ENCODE peak calls at places on chromosomes 3 and 15, in nine cellular contexts. One of them, this sample, is unnamed.

GRCh38 chr3:195895900-195896360 is 12.4 kb downstream of the TNK2 start:
- DNase-seq in astrocyte: no peak
- DNase-seq in A549: peak; percentile 30
- DNase-seq in aorta: peak; percentile 87
- DNase-seq in IMR-90: no peak
- DNase-seq in heart right ventricle: peak; percentile 57
- DNase-seq in cardiac muscle cell: no peak
- DNase-seq in psoas muscle: peak; percentile 91
- DNase-seq in transverse colon: peak; percentile 76
- DNase-seq in this sample: peak; percentile 61

GRCh38 chr3:132912416-132912753 is 125.8 kb upstream of the TMEM108 start:
- DNase-seq in astrocyte: no peak
- DNase-seq in A549: no peak
- DNase-seq in aorta: no peak
- DNase-seq in IMR-90: no peak
- DNase-seq in heart right ventricle: no peak
- DNase-seq in cardiac muscle cell: no peak
- DNase-seq in psoas muscle: no peak
- DNase-seq in transverse colon: no peak
- DNase-seq in this sample: no peak

GRCh38 chr3:116440196-116440595 is 5.1 kb downstream of the LSAMP start:
- DNase-seq in astrocyte: peak; percentile 92
- DNase-seq in A549: no peak
- DNase-seq in aorta: no peak
- DNase-seq in IMR-90: peak; percentile 94
- DNase-seq in heart right ventricle: no peak
- DNase-seq in cardiac muscle cell: peak; percentile 33
- DNase-seq in psoas muscle: no peak
- DNase-seq in transverse colon: no peak
- DNase-seq in this sample: no peak

GRCh38 chr3:187211532-187212274 is 14.4 kb downstream of the RTP1 start:
- DNase-seq in astrocyte: peak; percentile 79
- DNase-seq in A549: no peak
- DNase-seq in aorta: no peak
- DNase-seq in IMR-90: peak; percentile 38
- DNase-seq in heart right ventricle: no peak
- DNase-seq in cardiac muscle cell: peak; percentile 26
- DNase-seq in psoas muscle: no peak
- DNase-seq in transverse colon: no peak
- DNase-seq in this sample: no peak

GRCh38 chr3:113038326-113038725 is 47.5 kb downstream of the GTPBP8 start:
- DNase-seq in astrocyte: no peak
- DNase-seq in A549: no peak
- DNase-seq in aorta: no peak
- DNase-seq in IMR-90: no peak
- DNase-seq in heart right ventricle: no peak
- DNase-seq in cardiac muscle cell: no peak
- DNase-seq in psoas muscle: no peak
- DNase-seq in transverse colon: no peak
- DNase-seq in this sample: no peak

GRCh38 chr3:139281096-139281495 is 62.7 kb upstream of the MRPS22 start:
- DNase-seq in astrocyte: peak; percentile 6
- DNase-seq in A549: no peak
- DNase-seq in aorta: no peak
- DNase-seq in IMR-90: no peak
- DNase-seq in heart right ventricle: no peak
- DNase-seq in cardiac muscle cell: no peak
- DNase-seq in psoas muscle: peak; percentile 16
- DNase-seq in transverse colon: no peak
- DNase-seq in this sample: no peak

GRCh38 chr3:118180853-118181252 is 853.8 kb downstream of the IGSF11 start:
- DNase-seq in astrocyte: no peak
- DNase-seq in A549: no peak
- DNase-seq in aorta: no peak
- DNase-seq in IMR-90: no peak
- DNase-seq in heart right ventricle: no peak
- DNase-seq in cardiac muscle cell: no peak
- DNase-seq in psoas muscle: no peak
- DNase-seq in transverse colon: no peak
- DNase-seq in this sample: no peak

GRCh38 chr3:60659098-60659497 is 592.2 kb downstream of the FHIT start:
- DNase-seq in astrocyte: no peak
- DNase-seq in A549: no peak
- DNase-seq in aorta: no peak
- DNase-seq in IMR-90: no peak
- DNase-seq in heart right ventricle: no peak
- DNase-seq in cardiac muscle cell: no peak
- DNase-seq in psoas muscle: no peak
- DNase-seq in transverse colon: no peak
- DNase-seq in this sample: no peak

GRCh38 chr3:103308921-103309320 is 874.1 kb downstream of the ZPLD1 start:
- DNase-seq in astrocyte: no peak
- DNase-seq in A549: peak; percentile 1
- DNase-seq in aorta: no peak
- DNase-seq in IMR-90: no peak
- DNase-seq in heart right ventricle: no peak
- DNase-seq in cardiac muscle cell: no peak
- DNase-seq in psoas muscle: no peak
- DNase-seq in transverse colon: no peak
- DNase-seq in this sample: no peak

GRCh38 chr15:63469190-63469589 is 35.2 kb upstream of the USP3 start:
- DNase-seq in astrocyte: no peak
- DNase-seq in A549: no peak
- DNase-seq in aorta: no peak
- DNase-seq in IMR-90: no peak
- DNase-seq in heart right ventricle: no peak
- DNase-seq in cardiac muscle cell: no peak
- DNase-seq in psoas muscle: no peak
- DNase-seq in transverse colon: no peak
- DNase-seq in this sample: no peak

GRCh38 chr15:71364117-71364584 is 248.9 kb downstream of the THSD4 start:
- DNase-seq in astrocyte: no peak
- DNase-seq in A549: no peak
- DNase-seq in aorta: no peak
- DNase-seq in IMR-90: no peak
- DNase-seq in heart right ventricle: no peak
- DNase-seq in cardiac muscle cell: no peak
- DNase-seq in psoas muscle: no peak
- DNase-seq in transverse colon: peak; percentile 27
- DNase-seq in this sample: no peak

GRCh38 chr15:64246364-64247189 is 83.8 kb upstream of the PPIB start:
- DNase-seq in astrocyte: peak; percentile 94
- DNase-seq in A549: peak; percentile 87
- DNase-seq in aorta: no peak
- DNase-seq in IMR-90: peak; percentile 93
- DNase-seq in heart right ventricle: no peak
- DNase-seq in cardiac muscle cell: peak; percentile 85
- DNase-seq in psoas muscle: no peak
- DNase-seq in transverse colon: no peak
- DNase-seq in this sample: no peak

GRCh38 chr3:54040476-54040875 is 81.9 kb upstream of the CACNA2D3 start:
- DNase-seq in astrocyte: no peak
- DNase-seq in A549: no peak
- DNase-seq in aorta: no peak
- DNase-seq in IMR-90: no peak
- DNase-seq in heart right ventricle: no peak
- DNase-seq in cardiac muscle cell: no peak
- DNase-seq in psoas muscle: no peak
- DNase-seq in transverse colon: no peak
- DNase-seq in this sample: no peak

GRCh38 chr15:81182746-81183402 is 13.8 kb upstream of the IL16 start:
- DNase-seq in astrocyte: no peak
- DNase-seq in A549: no peak
- DNase-seq in aorta: peak; percentile 50
- DNase-seq in IMR-90: no peak
- DNase-seq in heart right ventricle: peak; percentile 14
- DNase-seq in cardiac muscle cell: no peak
- DNase-seq in psoas muscle: no peak
- DNase-seq in transverse colon: no peak
- DNase-seq in this sample: peak; percentile 60

GRCh38 chr3:142801746-142802145 is 77.9 kb downstream of the TRPC1 start:
- DNase-seq in astrocyte: no peak
- DNase-seq in A549: no peak
- DNase-seq in aorta: no peak
- DNase-seq in IMR-90: no peak
- DNase-seq in heart right ventricle: no peak
- DNase-seq in cardiac muscle cell: no peak
- DNase-seq in psoas muscle: no peak
- DNase-seq in transverse colon: no peak
- DNase-seq in this sample: no peak

GRCh38 chr3:142795332-142795731 is 71.5 kb downstream of the TRPC1 start:
- DNase-seq in astrocyte: no peak
- DNase-seq in A549: no peak
- DNase-seq in aorta: no peak
- DNase-seq in IMR-90: no peak
- DNase-seq in heart right ventricle: no peak
- DNase-seq in cardiac muscle cell: no peak
- DNase-seq in psoas muscle: no peak
- DNase-seq in transverse colon: no peak
- DNase-seq in this sample: no peak

GRCh38 chr3:142794510-142794909 is 70.7 kb downstream of the TRPC1 start:
- DNase-seq in astrocyte: no peak
- DNase-seq in A549: no peak
- DNase-seq in aorta: no peak
- DNase-seq in IMR-90: no peak
- DNase-seq in heart right ventricle: no peak
- DNase-seq in cardiac muscle cell: no peak
- DNase-seq in psoas muscle: no peak
- DNase-seq in transverse colon: no peak
- DNase-seq in this sample: no peak

DNA sequence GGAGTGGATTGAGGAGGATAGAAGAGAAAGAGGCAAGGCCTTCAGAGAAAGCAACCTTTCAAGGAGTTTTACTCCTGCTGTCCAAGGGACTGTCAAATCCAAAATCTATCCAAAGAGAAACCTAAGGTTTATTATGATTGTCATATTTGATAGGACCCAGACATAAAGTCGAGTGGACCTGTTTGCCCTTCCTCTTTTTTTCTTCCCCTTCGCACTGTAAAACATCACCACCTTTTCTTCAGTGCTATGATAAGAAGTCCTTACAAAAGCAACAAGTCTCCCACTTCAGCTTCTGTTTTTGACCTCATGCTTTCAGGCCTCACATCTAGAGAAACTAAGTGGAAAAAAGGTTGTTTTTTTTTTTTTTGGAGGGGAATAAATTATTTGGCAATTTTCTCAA is 73.0 kb downstream of the TRPC1 start:
- DNase-seq in astrocyte: no peak
- DNase-seq in A549: no peak
- DNase-seq in aorta: no peak
- DNase-seq in IMR-90: no peak
- DNase-seq in heart right ventricle: no peak
- DNase-seq in cardiac muscle cell: no peak
- DNase-seq in psoas muscle: no peak
- DNase-seq in transverse colon: no peak
- DNase-seq in this sample: no peak
- H3K4me1 ChIP-seq in astrocyte: no peaks in the 10 kb centered on the region
- H3K4me1 ChIP-seq in A549: no peaks in the 10 kb centered on the region
- H3K4me1 ChIP-seq in aorta: no peaks in the 10 kb centered on the region
- H3K4me1 ChIP-seq in IMR-90: no peaks in the 10 kb centered on the region
- H3K4me1 ChIP-seq in heart right ventricle: no peaks in the 10 kb centered on the region
- H3K4me1 ChIP-seq in cardiac muscle cell: peaks cover 13% of the 10 kb centered on the region
- H3K4me1 ChIP-seq in psoas muscle: no peaks in the 10 kb centered on the region
- H3K4me1 ChIP-seq in transverse colon: no peaks in the 10 kb centered on the region
- H3K4me1 ChIP-seq in this sample: no peaks in the 10 kb centered on the region

GRCh38 chr15:36831915-36832310 is 252.5 kb downstream of the CDIN1 start:
- DNase-seq in astrocyte: no peak
- DNase-seq in A549: no peak
- DNase-seq in aorta: no peak
- DNase-seq in IMR-90: no peak
- DNase-seq in heart right ventricle: no peak
- DNase-seq in cardiac muscle cell: no peak
- DNase-seq in psoas muscle: no peak
- DNase-seq in transverse colon: no peak
- DNase-seq in this sample: no peak
- H3K27ac ChIP-seq in astrocyte: peak overlapping the region; percentile 71
- H3K27ac ChIP-seq in A549: no peak overlapping the region
- H3K27ac ChIP-seq in aorta: no peak overlapping the region
- H3K27ac ChIP-seq in IMR-90: no peak overlapping the region
- H3K27ac ChIP-seq in heart right ventricle: no peak overlapping the region
- H3K27ac ChIP-seq in cardiac muscle cell: no peak overlapping the region
- H3K27ac ChIP-seq in psoas muscle: no peak overlapping the region
- H3K27ac ChIP-seq in transverse colon: no peak overlapping the region
- H3K27ac ChIP-seq in this sample: no peak overlapping the region

DNA sequence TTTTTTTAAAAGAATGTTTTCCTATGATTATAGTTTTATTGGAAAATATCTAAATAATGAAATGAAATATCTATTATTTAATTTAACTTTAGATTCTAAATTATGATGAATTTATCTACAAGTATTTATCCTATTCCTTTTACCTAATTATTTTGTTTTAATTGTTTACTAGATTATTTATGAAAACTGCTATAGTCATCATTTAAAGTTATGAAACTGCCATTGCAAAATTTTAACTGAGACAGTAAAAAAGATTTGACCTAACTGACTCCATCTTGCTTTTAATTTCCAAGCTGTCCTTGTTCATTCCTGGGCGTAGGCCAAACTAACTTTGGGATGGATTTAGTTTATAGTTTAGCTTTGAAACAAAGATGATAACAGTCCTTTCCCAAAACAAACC is 25.9 kb upstream of the FAM3D start:
- DNase-seq in astrocyte: no peak
- DNase-seq in A549: no peak
- DNase-seq in aorta: no peak
- DNase-seq in IMR-90: no peak
- DNase-seq in heart right ventricle: no peak
- DNase-seq in cardiac muscle cell: no peak
- DNase-seq in psoas muscle: no peak
- DNase-seq in transverse colon: no peak
- DNase-seq in this sample: no peak
- H3K9me3 ChIP-seq in astrocyte: peaks cover 3% of the 10 kb centered on the region
- H3K9me3 ChIP-seq in A549: peaks cover 8% of the 10 kb centered on the region
- H3K9me3 ChIP-seq in aorta: peaks cover 1% of the 10 kb centered on the region
- H3K9me3 ChIP-seq in IMR-90: peaks cover 6% of the 10 kb centered on the region
- H3K9me3 ChIP-seq in heart right ventricle: peaks cover 19% of the 10 kb centered on the region
- H3K9me3 ChIP-seq in cardiac muscle cell: peaks cover 6% of the 10 kb centered on the region
- H3K9me3 ChIP-seq in psoas muscle: no peaks in the 10 kb centered on the region
- H3K9me3 ChIP-seq in transverse colon: peaks cover 5% of the 10 kb centered on the region
- H3K9me3 ChIP-seq in this sample: no peaks in the 10 kb centered on the region

DNA sequence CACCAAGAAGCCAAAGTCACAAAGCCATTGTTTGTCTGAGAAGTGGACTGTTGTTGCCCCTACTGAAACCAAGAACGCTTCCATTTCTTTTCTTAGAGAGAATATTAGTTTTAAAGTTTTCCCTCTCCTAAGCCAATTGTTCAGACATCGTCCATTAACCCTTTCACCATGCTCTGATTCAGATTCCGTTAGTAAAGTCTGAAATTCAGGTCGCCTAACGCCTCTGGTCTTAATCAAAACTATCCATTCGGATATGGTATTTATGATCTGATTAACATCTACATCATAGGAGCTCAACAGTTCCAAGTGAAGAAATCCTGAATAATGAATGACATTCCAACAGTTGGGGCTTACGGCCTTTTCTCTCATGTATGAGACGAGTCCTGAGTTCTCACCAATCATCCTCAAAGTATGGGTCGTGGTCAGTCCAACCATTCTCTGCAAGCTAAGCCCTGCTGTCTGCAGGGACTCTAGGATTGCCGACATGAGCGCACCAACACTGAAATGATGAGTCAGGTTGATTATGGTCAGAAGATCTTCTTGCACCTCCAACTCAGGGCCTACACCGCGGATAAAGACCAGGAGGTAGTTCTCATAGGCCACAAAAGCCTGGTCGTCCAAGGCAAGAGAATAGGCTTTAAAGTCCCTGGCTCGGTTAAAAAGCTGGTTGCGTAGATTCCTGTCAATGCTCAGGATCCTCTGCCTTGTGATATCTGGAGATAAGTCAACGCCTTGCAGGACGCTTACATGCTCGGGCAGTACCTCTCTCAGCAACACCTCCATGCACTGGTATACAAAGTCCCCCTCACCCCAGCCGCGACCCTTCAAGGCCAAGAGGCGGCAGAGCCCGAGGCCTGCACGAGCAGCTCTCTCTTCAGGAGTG is 767 bp downstream of the EPM2AIP1 start:
- DNase-seq in astrocyte: peak; percentile 77
- DNase-seq in A549: peak; percentile 48
- DNase-seq in aorta: no peak
- DNase-seq in IMR-90: peak; percentile 74
- DNase-seq in heart right ventricle: no peak
- DNase-seq in cardiac muscle cell: peak; percentile 52
- DNase-seq in psoas muscle: no peak
- DNase-seq in transverse colon: peak; percentile 35
- DNase-seq in this sample: no peak
- H3K4me1 ChIP-seq in astrocyte: peaks cover 21% of the 10 kb centered on the region
- H3K4me1 ChIP-seq in A549: peaks cover 33% of the 10 kb centered on the region
- H3K4me1 ChIP-seq in aorta: no peaks in the 10 kb centered on the region
- H3K4me1 ChIP-seq in IMR-90: peaks cover 3% of the 10 kb centered on the region
- H3K4me1 ChIP-seq in heart right ventricle: peaks cover 2% of the 10 kb centered on the region
- H3K4me1 ChIP-seq in cardiac muscle cell: peaks cover 42% of the 10 kb centered on the region
- H3K4me1 ChIP-seq in psoas muscle: peaks cover 64% of the 10 kb centered on the region
- H3K4me1 ChIP-seq in transverse colon: peaks cover 59% of the 10 kb centered on the region
- H3K4me1 ChIP-seq in this sample: peaks cover 37% of the 10 kb centered on the region

This sample was measured in tibial artery.